ENCODE peak calls at places on chromosomes 7 and 10, in four cellular contexts. S is K562, R is HepG2, A is GM12878. E is an unnamed sample. For H3K4me1, the result is how much of the 10 kb centered on the place peaks cover.

GRCh38 chr7:101823596-101823995 is 6.2 kb downstream of the CUX1 start:
- DNase-seq in S (no peak), R (no peak), A (no peak), E (no peak)

GRCh38 chr7:89623018-89623672 is 531.1 kb upstream of the STEAP1 start:
- DNase-seq in S (peak), R (peak), A (peak), E (peak)

GRCh38 chr10:129637010-129637409 is 170.0 kb downstream of the MGMT start:
- DNase-seq in S (no peak), R (no peak), A (no peak), E (no peak)

GRCh38 chr10:66833861-66834260 is 92.0 kb upstream of the LRRTM3 start:
- DNase-seq in S (no peak), R (no peak), A (no peak), E (no peak)

GRCh38 chr7:38558786-38559185 is 72.4 kb downstream of the AMPH start:
- DNase-seq in S (no peak), R (no peak), A (no peak), E (no peak)

GRCh38 chr10:66827353-66827752 is 98.5 kb upstream of the LRRTM3 start:
- DNase-seq in S (no peak), R (no peak), A (no peak), E (no peak)

GRCh38 chr7:8168336-8168735 is 93.6 kb downstream of the ICA1 start:
- DNase-seq in S (no peak), R (no peak), A (no peak), E (no peak)

GRCh38 chr7:104967595-104967994 is 46.4 kb upstream of the KMT2E start:
- DNase-seq in S (no peak), R (no peak), A (no peak), E (no peak)

GRCh38 chr10:63922714-63923317 is 401.6 kb downstream of the REEP3 start:
- DNase-seq in S (no peak), R (peak), A (no peak), E (no peak)

GRCh38 chr7:36708765-36709164 is 15.5 kb downstream of the AOAH start:
- DNase-seq in S (no peak), R (no peak), A (no peak), E (no peak)

GRCh38 chr7:28180031-28180363 is 598 bp downstream of the JAZF1 start:
- DNase-seq in S (no peak), R (no peak), A (no peak), E (no peak)

GRCh38 chr10:50379652-50380051 is 128.3 kb upstream of the ASAH2 start:
- DNase-seq in S (no peak), R (no peak), A (no peak), E (no peak)

GRCh38 chr10:87930929-87931835 is 67.8 kb downstream of the PTEN start:
- DNase-seq in S (no peak), R (no peak), A (peak), E (no peak)

GRCh38 chr7:81637527-81637926 is 132.3 kb downstream of the HGF start:
- DNase-seq in S (no peak), R (no peak), A (no peak), E (no peak)

GRCh38 chr7:81632418-81632817 is 137.4 kb downstream of the HGF start:
- DNase-seq in S (no peak), R (no peak), A (no peak), E (no peak)

GRCh38 chr7:81641873-81642272 is 128.0 kb downstream of the HGF start:
- DNase-seq in S (no peak), R (no peak), A (peak), E (no peak)

GRCh38 chr7:81638216-81638615 is 131.6 kb downstream of the HGF start:
- DNase-seq in S (no peak), R (peak), A (no peak), E (no peak)
- TF ChIP-seq ZBTB33 in S (no peak), R (no peak), A (no peak), E (no peak)

GRCh38 chr10:5762531-5762930 is 50.7 kb downstream of the GDI2 start:
- DNase-seq in S (no peak), R (peak), A (no peak), E (no peak)
- TF ChIP-seq SMC3 in S (no peak), R (no peak), A (no peak), E (no peak)

DNA sequence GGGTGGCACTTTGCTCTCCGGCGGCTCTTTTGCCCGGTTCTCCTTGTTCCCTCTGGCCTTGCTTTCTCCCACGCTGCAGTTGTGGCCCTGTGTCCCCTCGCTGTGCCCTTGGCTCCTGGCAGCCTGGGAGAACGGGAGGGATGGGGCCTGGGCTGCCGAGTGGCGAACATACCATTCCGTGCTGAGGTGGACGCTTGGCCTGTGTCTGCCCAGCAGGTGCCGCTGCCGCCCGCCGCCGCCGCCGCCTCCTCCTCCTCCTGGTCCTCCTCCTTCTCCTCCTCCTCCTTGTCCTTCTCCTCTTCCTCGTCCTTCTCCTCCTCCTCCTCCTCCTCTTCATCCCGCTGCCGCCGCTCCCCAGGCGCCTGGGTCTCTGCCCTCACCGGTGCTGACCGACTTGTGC is 36.0 kb downstream of the AGAP3 start:
- DNase-seq in S (no peak), R (no peak), A (no peak), E (no peak)
- H3K4me1 ChIP-seq in S (under half), R (under half), A (under half), E (under half)

DNA sequence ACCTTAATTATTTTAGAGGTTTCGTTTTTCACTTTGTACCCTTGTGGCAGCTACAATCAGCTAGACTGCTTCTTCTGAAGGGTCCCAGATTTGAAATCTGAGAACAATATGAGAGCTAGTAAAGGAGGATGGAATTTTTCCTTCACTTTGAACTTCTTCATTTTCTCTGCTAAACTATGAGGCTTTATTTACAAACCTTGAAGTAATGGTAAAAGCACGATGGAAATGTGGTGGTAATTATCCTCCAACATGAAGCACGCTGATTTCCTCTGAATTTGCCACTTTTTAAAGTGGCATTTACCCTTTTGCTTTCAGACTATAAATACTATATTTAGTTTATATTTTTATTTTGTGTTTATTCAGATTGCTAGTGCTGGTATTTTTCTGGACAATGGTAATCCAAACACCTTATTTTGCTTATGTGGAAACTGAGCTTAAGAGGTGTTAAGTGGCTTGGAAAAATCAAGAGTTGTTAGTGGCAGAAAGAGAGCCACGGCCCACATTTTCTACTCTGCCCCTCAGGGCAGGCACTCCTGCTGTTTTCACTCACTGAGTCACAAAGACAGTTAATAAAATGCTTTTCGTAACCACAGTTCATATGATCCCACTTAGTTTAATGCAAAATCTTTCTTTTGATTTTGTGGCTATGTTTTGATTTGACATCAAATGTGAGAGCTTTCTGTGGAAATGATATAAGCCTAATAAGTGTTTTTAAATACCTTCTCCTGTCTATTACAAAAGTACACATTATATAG is 2.7 kb downstream of the SSMEM1 start:
- DNase-seq in S (no peak), R (peak), A (no peak), E (no peak)
- TF ChIP-seq ZBTB33 in S (no peak), R (no peak), A (no peak), E (no peak)

GRCh38 chr7:88307841-88308240 is 1.1 kb upstream of the STEAP4 start:
- DNase-seq in S (no peak), R (no peak), A (no peak), E (no peak)

GRCh38 chr7:88312061-88312663 is 5.5 kb upstream of the STEAP4 start:
- DNase-seq in S (no peak), R (no peak), A (no peak), E (no peak)

GRCh38 chr7:88311675-88312036 is 5.0 kb upstream of the STEAP4 start:
- DNase-seq in S (no peak), R (no peak), A (no peak), E (no peak)

GRCh38 chr7:88310950-88311674 is 4.4 kb upstream of the STEAP4 start:
- DNase-seq in S (no peak), R (no peak), A (no peak), E (no peak)

DNA sequence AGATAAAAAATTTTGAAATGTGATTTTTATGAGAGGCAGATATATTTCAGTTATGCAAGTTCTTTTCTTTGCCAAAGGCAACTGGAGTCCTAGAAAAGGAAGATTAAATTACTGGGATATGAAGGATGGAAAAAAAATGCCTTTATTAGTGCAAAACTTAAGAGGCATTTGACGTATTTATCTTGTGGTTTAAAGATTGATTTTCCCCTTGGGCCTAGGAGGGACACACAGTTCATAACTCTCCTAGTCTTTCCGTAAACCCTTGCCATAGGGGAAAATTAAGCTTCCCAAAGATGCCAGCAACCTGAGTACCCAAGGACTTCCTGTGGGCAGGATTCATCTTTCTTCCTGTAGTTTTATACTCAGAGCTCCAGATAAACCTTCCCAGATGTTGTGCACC is 3.2 kb upstream of the STEAP4 start:
- DNase-seq in S (no peak), R (no peak), A (no peak), E (no peak)
- TF ChIP-seq SMC3 in S (no peak), R (no peak), A (no peak), E (no peak)

DNA sequence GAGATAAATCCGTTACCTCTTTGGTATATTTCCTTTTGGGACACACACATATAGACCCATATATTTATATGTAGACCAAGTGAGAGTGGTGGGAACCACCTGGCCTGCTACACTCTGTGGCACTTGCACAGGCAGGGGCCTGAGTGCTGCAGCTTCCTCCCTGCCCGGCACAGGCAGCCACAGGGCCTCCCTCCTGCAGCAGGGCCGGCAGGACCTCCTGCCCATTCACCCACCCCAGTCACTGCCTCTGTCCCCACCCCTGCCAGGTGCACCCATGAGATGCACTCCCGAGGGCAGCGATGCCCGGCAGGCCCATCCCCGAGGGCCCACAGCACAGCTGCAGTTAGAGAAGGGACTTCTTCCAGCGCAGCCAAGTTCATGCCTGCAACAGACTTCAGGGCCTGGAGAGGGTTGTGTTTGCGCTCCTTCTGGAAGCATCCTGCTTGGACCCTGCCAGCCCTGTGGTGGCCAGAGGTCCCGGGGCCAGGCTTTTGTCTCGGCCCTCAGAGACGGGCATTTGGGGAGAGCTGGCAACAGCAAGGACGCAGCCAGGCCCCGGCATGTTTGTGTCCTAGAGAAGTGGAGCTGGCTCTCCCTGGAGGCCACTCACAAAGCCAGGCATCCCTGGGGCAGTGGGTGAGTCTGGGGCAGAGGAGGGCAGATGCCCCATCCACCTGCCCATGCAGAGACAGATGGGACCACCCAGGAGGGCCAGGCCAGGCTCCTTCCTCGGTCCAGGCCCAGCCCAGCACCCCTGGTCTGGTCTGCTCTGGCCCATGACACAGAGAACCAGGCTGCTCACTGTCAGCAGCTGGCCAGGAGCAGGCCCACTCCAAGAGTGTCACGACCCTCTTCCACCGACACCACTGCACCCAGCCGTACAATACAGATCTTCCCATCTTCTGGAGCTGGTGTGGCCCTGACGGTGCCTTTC is 41.4 kb downstream of the PWWP2B start:
- DNase-seq in S (no peak), R (no peak), A (no peak), E (no peak)
- H3K4me1 ChIP-seq in S (under half), R (under half), A (under half), E (under half)

GRCh38 chr7:95476072-95476845 is 9.5 kb upstream of the ASB4 start:
- DNase-seq in S (no peak), R (no peak), A (no peak), E (no peak)

GRCh38 chr7:95471076-95471475 is 14.7 kb upstream of the ASB4 start:
- DNase-seq in S (no peak), R (no peak), A (no peak), E (no peak)

GRCh38 chr7:95472521-95473160 is 13.1 kb upstream of the ASB4 start:
- DNase-seq in S (no peak), R (no peak), A (no peak), E (no peak)

GRCh38 chr7:95470452-95470851 is 15.3 kb upstream of the ASB4 start:
- DNase-seq in S (peak), R (peak), A (no peak), E (no peak)

DNA sequence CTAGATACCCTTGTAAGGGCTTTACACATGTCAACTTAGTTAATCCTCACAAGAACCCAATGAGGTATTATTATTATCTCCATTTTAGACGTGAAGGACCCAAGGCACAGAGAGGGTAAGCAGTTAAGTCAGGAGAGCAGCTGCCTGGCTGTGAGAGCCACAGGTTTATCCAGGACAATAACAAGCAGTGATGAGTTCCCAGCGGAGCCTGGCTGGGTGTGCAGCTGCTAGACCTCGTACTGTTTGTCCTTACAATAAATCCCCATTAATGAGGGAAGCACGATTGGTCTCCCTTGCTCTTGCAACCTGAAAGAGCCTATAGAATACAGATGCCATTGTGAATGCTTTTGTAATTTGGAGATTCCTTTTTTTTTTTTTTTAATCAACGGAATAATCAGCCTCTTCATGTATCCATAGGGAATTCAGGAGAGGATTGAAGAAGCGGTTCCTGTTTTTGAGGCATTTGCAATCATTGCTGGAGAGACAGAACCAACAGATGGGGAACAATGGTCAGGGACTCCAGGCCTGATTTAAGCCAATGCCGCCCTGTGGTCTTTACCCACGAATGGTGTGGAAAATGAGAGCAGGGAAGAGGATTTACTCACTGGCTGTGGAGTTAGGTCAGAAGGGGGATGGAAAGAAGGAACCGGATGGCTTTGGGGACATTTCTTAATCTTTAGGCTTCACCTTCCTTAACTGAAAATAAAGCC is 12.3 kb upstream of the ASB4 start:
- DNase-seq in S (no peak), R (no peak), A (no peak), E (no peak)
- TF ChIP-seq ZBTB33 in S (no peak), R (no peak), A (no peak), E (no peak)